ENCODE peak calls at places on chromosomes 7 and 10, in nine cellular contexts. H is HCEC 1CT; O is EL; C is fibroblast of pulmonary artery; P is activated CD4-positive, alpha-beta T cell treated with anti-CD3 and anti-CD28 coated beads for 24 hours; T is AG08396; Y is breast epithelium; N is caudate nucleus; F is left colon. B is an unnamed sample.

GRCh38 chr7:92685146-92686042 is 95.2 kb upstream of the FAM133B start:
- DNase-seq in H (no peak), O (no peak), C (no peak), P (peak; percentile 23), T (no peak), Y (no peak), N (no peak), F (no peak), B (no peak)

GRCh38 chr10:93565421-93565820 is 1.0 kb upstream of the FFAR4 start:
- DNase-seq in H (no peak), O (no peak), C (no peak), P (no peak), T (no peak), Y (no peak), N (no peak), F (no peak), B (no peak)

GRCh38 chr10:32417906-32418547 is 27.9 kb upstream of the CCDC7 start:
- DNase-seq in H (no peak), O (peak; percentile 26), C (peak; percentile 86), P (no peak), T (peak; percentile 37), Y (no peak), N (peak; percentile 6), F (no peak), B (peak; percentile 88)

GRCh38 chr7:85191383-85191782 is 4.5 kb upstream of the SEMA3D start:
- DNase-seq in H (peak; percentile 40), O (peak; percentile 43), C (peak; percentile 66), P (no peak), T (peak; percentile 20), Y (no peak), N (no peak), F (no peak), B (peak; percentile 21)

GRCh38 chr10:53161231-53161630 is 388.6 kb upstream of the MBL2 start:
- DNase-seq in H (no peak), O (no peak), C (no peak), P (no peak), T (no peak), Y (no peak), N (no peak), F (no peak), B (no peak)

GRCh38 chr10:114380060-114380459 is 24.2 kb downstream of the AFAP1L2 start:
- DNase-seq in H (no peak), O (no peak), C (no peak), P (no peak), T (no peak), Y (no peak), N (no peak), F (no peak), B (no peak)

GRCh38 chr10:95237376-95238170 is 43.5 kb downstream of the ACSM6 start:
- DNase-seq in H (peak; percentile 29), O (peak; percentile 64), C (no peak), P (no peak), T (no peak), Y (no peak), N (no peak), F (no peak), B (no peak)

GRCh38 chr7:44222074-44222473 is 21.3 kb downstream of the YKT6 start:
- DNase-seq in H (no peak), O (no peak), C (no peak), P (no peak), T (no peak), Y (no peak), N (no peak), F (no peak), B (no peak)

GRCh38 chr10:133276435-133277201 is at the start of gene ADAM8:
- DNase-seq in H (no peak), O (no peak), C (no peak), P (peak; percentile 47), T (peak; percentile 73), Y (no peak), N (no peak), F (no peak), B (no peak)

GRCh38 chr7:14751461-14751860 is 151.1 kb downstream of the DGKB start:
- DNase-seq in H (no peak), O (no peak), C (peak; percentile 90), P (no peak), T (no peak), Y (no peak), N (no peak), F (no peak), B (no peak)

GRCh38 chr7:134293029-134293740 is 23.5 kb downstream of the SLC35B4 start:
- DNase-seq in H (no peak), O (no peak), C (no peak), P (no peak), T (no peak), Y (no peak), N (peak; percentile 2), F (peak; percentile 33), B (no peak)

GRCh38 chr7:117113871-117114270 is 160.6 kb downstream of the ST7 start:
- DNase-seq in H (no peak), O (no peak), C (no peak), P (no peak), T (no peak), Y (no peak), N (no peak), F (no peak), B (no peak)

GRCh38 chr10:43126759-43127424 is 11.4 kb upstream of the CSGALNACT2 start:
- DNase-seq in H (no peak), O (no peak), C (no peak), P (no peak), T (no peak), Y (no peak), N (no peak), F (no peak), B (no peak)

GRCh38 chr10:35412336-35412735 is 76.0 kb downstream of the CCNY start:
- DNase-seq in H (no peak), O (peak; percentile 23), C (no peak), P (no peak), T (no peak), Y (no peak), N (no peak), F (no peak), B (peak; percentile 47)

GRCh38 chr7:111919690-111920179 is 286.5 kb downstream of the DOCK4 start:
- DNase-seq in H (peak; percentile 64), O (peak; percentile 17), C (no peak), P (no peak), T (peak; percentile 56), Y (no peak), N (no peak), F (no peak), B (peak; percentile 82)

GRCh38 chr10:69963835-69964710 is 88.6 kb upstream of the MACROH2A2 start:
- DNase-seq in H (no peak), O (no peak), C (no peak), P (no peak), T (peak; percentile 1), Y (no peak), N (no peak), F (no peak), B (no peak)

GRCh38 chr10:106711313-106711906 is 453.1 kb downstream of the SORCS1 start:
- DNase-seq in H (peak; percentile 5), O (peak; percentile 29), C (peak; percentile 22), P (no peak), T (no peak), Y (no peak), N (peak; percentile 6), F (peak; percentile 29), B (no peak)

GRCh38 chr7:81573128-81573527 is 196.7 kb downstream of the HGF start:
- DNase-seq in H (no peak), O (no peak), C (no peak), P (no peak), T (no peak), Y (no peak), N (no peak), F (no peak), B (peak; percentile 39)

GRCh38 chr10:8130973-8131911 is 76.8 kb downstream of the GATA3 start:
- DNase-seq in H (peak; percentile 56), O (no peak), C (peak; percentile 51), P (peak; percentile 31), T (no peak), Y (no peak), N (no peak), F (no peak), B (peak; percentile 82)

GRCh38 chr10:72164617-72165016 is 51.2 kb upstream of the ANAPC16 start:
- DNase-seq in H (no peak), O (no peak), C (no peak), P (no peak), T (no peak), Y (no peak), N (no peak), F (no peak), B (peak; percentile 37)

GRCh38 chr7:115340828-115341227 is 418.9 kb downstream of the MDFIC start:
- DNase-seq in H (peak; percentile 90), O (peak; percentile 78), C (peak; percentile 90), P (no peak), T (peak; percentile 38), Y (no peak), N (no peak), F (no peak), B (peak; percentile 91)

B was measured in astrocyte.